ENCODE peak calls at places on chromosomes 13 and 19, in six cellular contexts. M is IMR-90, A is H9, Z is mesendoderm, J is neuronal stem cell, X is H1. O is an unnamed sample.

GRCh38 chr19:17775245-17775927 is 19.6 kb upstream of the B3GNT3 start:
- DNase-seq in M (peak), A (peak), Z (peak), J (peak), X (no peak), O (peak)

GRCh38 chr13:91813255-91813654 is 414.8 kb downstream of the GPC5 start:
- DNase-seq in M (no peak), A (no peak), Z (no peak), J (no peak), X (no peak), O (no peak)

GRCh38 chr19:49459388-49459787 is 6.4 kb downstream of the ALDH16A1 start:
- DNase-seq in M (no peak), A (no peak), Z (no peak), J (no peak), X (no peak), O (no peak)

GRCh38 chr19:33879818-33880575 is 83.3 kb downstream of the KCTD15 start:
- DNase-seq in M (no peak), A (no peak), Z (no peak), J (no peak), X (no peak), O (no peak)

GRCh38 chr19:329876-330275 is 14.7 kb downstream of the MIER2 start:
- DNase-seq in M (no peak), A (peak), Z (no peak), J (no peak), X (no peak), O (no peak)

GRCh38 chr13:113794086-113794485 is 35.1 kb downstream of the TMEM255B start:
- DNase-seq in M (no peak), A (no peak), Z (no peak), J (no peak), X (no peak), O (no peak)

GRCh38 chr19:3310711-3311110 is 55.7 kb upstream of the NFIC start:
- DNase-seq in M (no peak), A (no peak), Z (no peak), J (no peak), X (no peak), O (no peak)

GRCh38 chr19:35167251-35168119 is 12.9 kb downstream of the FXYD5 start:
- DNase-seq in M (no peak), A (peak), Z (no peak), J (no peak), X (no peak), O (no peak)

GRCh38 chr13:111947026-111947810 is 119.7 kb upstream of the SOX1 start:
- DNase-seq in M (no peak), A (peak), Z (no peak), J (no peak), X (no peak), O (no peak)

GRCh38 chr19:45613926-45614725 is 12.1 kb upstream of the GPR4 start:
- DNase-seq in M (peak), A (no peak), Z (no peak), J (no peak), X (no peak), O (peak)

GRCh38 chr13:94300401-94300800 is 179.1 kb downstream of the DCT start:
- DNase-seq in M (no peak), A (no peak), Z (peak), J (no peak), X (no peak), O (no peak)

GRCh38 chr19:56139847-56140582 is 1.1 kb upstream of the ZNF444 start:
- DNase-seq in M (no peak), A (no peak), Z (no peak), J (no peak), X (no peak), O (peak)

GRCh38 chr19:13428352-13428751 is 77.9 kb downstream of the CACNA1A start:
- DNase-seq in M (peak), A (peak), Z (peak), J (no peak), X (no peak), O (no peak)

GRCh38 chr19:33396701-33397535 is 23.4 kb downstream of the CEBPG start:
- DNase-seq in M (no peak), A (no peak), Z (peak), J (peak), X (no peak), O (no peak)

GRCh38 chr13:34011552-34012085 is 193.7 kb downstream of the RFC3 start:
- DNase-seq in M (no peak), A (no peak), Z (no peak), J (no peak), X (no peak), O (no peak)

GRCh38 chr13:21420706-21421105 is 38.4 kb downstream of the ZDHHC20 start:
- DNase-seq in M (peak), A (no peak), Z (no peak), J (no peak), X (no peak), O (peak)

GRCh38 chr19:45168767-45169351 is 8.1 kb upstream of the NKPD1 start:
- DNase-seq in M (no peak), A (no peak), Z (no peak), J (no peak), X (no peak), O (no peak)

GRCh38 chr13:39186205-39186880 is 148.1 kb downstream of the NHLRC3 start:
- DNase-seq in M (no peak), A (no peak), Z (no peak), J (no peak), X (no peak), O (no peak)

GRCh38 chr13:110399801-110400200 is 92.7 kb downstream of the COL4A2 start:
- DNase-seq in M (peak), A (no peak), Z (no peak), J (no peak), X (no peak), O (no peak)

GRCh38 chr19:17779281-17779930 is 15.5 kb upstream of the B3GNT3 start:
- DNase-seq in M (peak), A (peak), Z (peak), J (peak), X (peak), O (peak)

GRCh38 chr19:3387645-3388589 is 21.5 kb downstream of the NFIC start:
- DNase-seq in M (peak), A (no peak), Z (no peak), J (no peak), X (no peak), O (no peak)

GRCh38 chr13:33799950-33800592 is 17.9 kb upstream of the RFC3 start:
- DNase-seq in M (peak), A (no peak), Z (peak), J (no peak), X (no peak), O (peak)

GRCh38 chr19:5452594-5453565 is 2.3 kb upstream of the ZNRF4 start:
- DNase-seq in M (peak), A (no peak), Z (peak), J (no peak), X (no peak), O (peak)

GRCh38 chr13:30664689-30665088 is 47.0 kb downstream of the USPL1 start:
- DNase-seq in M (no peak), A (no peak), Z (no peak), J (no peak), X (no peak), O (no peak)

GRCh38 chr19:927044-927706 is 1.3 kb downstream of the ARID3A start:
- DNase-seq in M (no peak), A (peak), Z (peak), J (no peak), X (no peak), O (peak)

GRCh38 chr13:41315466-41316047 is 4.5 kb downstream of the NAA16 start:
- DNase-seq in M (peak), A (no peak), Z (no peak), J (no peak), X (no peak), O (peak)

GRCh38 chr13:46575321-46575721 is 22.4 kb downstream of the LRCH1 start:
- DNase-seq in M (peak), A (no peak), Z (no peak), J (no peak), X (no peak), O (peak)

GRCh38 chr19:11978492-11979100 is 13.8 kb downstream of the ZNF763 start:
- DNase-seq in M (no peak), A (no peak), Z (no peak), J (no peak), X (no peak), O (no peak)

GRCh38 chr19:55117063-55117635 is 288 bp downstream of the PPP1R12C start:
- DNase-seq in M (no peak), A (no peak), Z (no peak), J (no peak), X (no peak), O (no peak)

GRCh38 chr13:24165746-24166145 is 5.2 kb downstream of the SPATA13 start:
- DNase-seq in M (peak), A (no peak), Z (no peak), J (no peak), X (no peak), O (peak)

GRCh38 chr13:43020794-43021193 is 2.6 kb upstream of the DNAJC15 start:
- DNase-seq in M (no peak), A (no peak), Z (no peak), J (no peak), X (no peak), O (no peak)

GRCh38 chr19:43624933-43625332 is 5.5 kb upstream of the ZNF428 start:
- DNase-seq in M (peak), A (peak), Z (peak), J (no peak), X (no peak), O (peak)

GRCh38 chr13:59519776-59520175 is 644.0 kb downstream of the DIAPH3 start:
- DNase-seq in M (no peak), A (no peak), Z (no peak), J (no peak), X (no peak), O (no peak)

GRCh38 chr13:44197791-44198770 is 175.5 kb upstream of the SERP2 start:
- DNase-seq in M (peak), A (no peak), Z (no peak), J (no peak), X (no peak), O (peak)

GRCh38 chr19:575527-576506 is 3.4 kb downstream of the BSG start:
- DNase-seq in M (peak), A (no peak), Z (no peak), J (no peak), X (no peak), O (no peak)

GRCh38 chr19:7831452-7831851 is 1.4 kb downstream of the EVI5L start:
- DNase-seq in M (peak), A (peak), Z (peak), J (peak), X (peak), O (peak)

GRCh38 chr19:7830272-7830771 is 304 bp downstream of the EVI5L start:
- DNase-seq in M (no peak), A (no peak), Z (no peak), J (no peak), X (no peak), O (no peak)

GRCh38 chr19:7829561-7830271 is at the start of gene EVI5L:
- DNase-seq in M (peak), A (peak), Z (peak), J (peak), X (peak), O (peak)

GRCh38 chr19:7832009-7832408 is 2.0 kb downstream of the EVI5L start:
- DNase-seq in M (no peak), A (no peak), Z (no peak), J (no peak), X (no peak), O (no peak)

GRCh38 chr19:7830823-7831222 is 805 bp downstream of the EVI5L start:
- DNase-seq in M (no peak), A (no peak), Z (no peak), J (no peak), X (no peak), O (no peak)
- H2BK15ac ChIP-seq in M (no peak), A (no peak), Z (no peak), J (peak), X (peak), O (no peak)

DNA sequence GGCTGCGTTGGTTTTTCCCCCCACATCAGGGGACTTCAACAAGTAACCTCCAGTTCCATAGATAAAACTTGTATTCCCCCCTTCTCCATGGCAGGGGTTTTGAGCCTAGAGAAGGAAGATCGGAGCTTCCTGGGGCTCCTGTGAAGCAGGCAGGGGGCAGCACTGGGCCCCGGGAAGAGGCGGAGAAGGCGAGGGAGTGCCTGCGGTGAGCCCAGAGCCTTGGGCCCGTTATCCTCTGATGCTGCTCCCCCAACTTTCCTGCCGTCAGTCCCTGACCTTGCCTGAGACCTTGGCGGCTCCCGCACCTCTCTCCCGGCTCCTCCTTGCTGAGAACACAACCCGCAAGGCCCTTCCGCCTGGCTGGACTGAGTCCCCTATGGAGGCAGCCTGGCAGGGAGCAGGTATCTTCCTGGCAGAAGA is 2.5 kb downstream of the LIPE start:
- DNase-seq in M (no peak), A (peak), Z (peak), J (no peak), X (no peak), O (no peak)
- H2BK15ac ChIP-seq in M (no peak), A (no peak), Z (no peak), J (peak), X (peak), O (no peak)

GRCh38 chr19:51779703-51780102 is 15.3 kb upstream of the FPR3 start:
- DNase-seq in M (no peak), A (no peak), Z (no peak), J (no peak), X (no peak), O (no peak)
- H2BK15ac ChIP-seq in M (no peak), A (no peak), Z (no peak), J (no peak), X (no peak), O (no peak)

GRCh38 chr13:75468602-75469001 is 13.4 kb downstream of the TBC1D4 start:
- DNase-seq in M (no peak), A (no peak), Z (no peak), J (no peak), X (no peak), O (no peak)
- H2BK15ac ChIP-seq in M (no peak), A (no peak), Z (no peak), J (no peak), X (no peak), O (no peak)